ENCODE peak calls at places on chromosomes 4 and X, in four cellular contexts. J is stomach, W is brain microvascular endothelial cell, O is NCI-H345. D is an unnamed sample.

GRCh38 chr4:156968479-156968984 is 3.1 kb downstream of the PDGFC start:
- DNase-seq in J (peak; percentile 76), W (peak; percentile 83), O (peak; percentile 51), D (peak; percentile 85)

GRCh38 chrX:41322821-41323603 is 10.9 kb upstream of the DDX3X start:
- DNase-seq in J (no peak), O (no peak), W (no peak), D (no peak)

GRCh38 chr4:157655101-157655818 is 434.7 kb downstream of the GRIA2 start:
- DNase-seq in O (no peak), J (no peak), W (no peak), D (no peak)

GRCh38 chr4:41414380-41414779 is 123.6 kb upstream of the LIMCH1 start:
- DNase-seq in W (no peak), O (no peak), J (no peak), D (no peak)

GRCh38 chr4:25113915-25114904 is 46.0 kb downstream of the SEPSECS start:
- DNase-seq in J (no peak), O (no peak), W (peak; percentile 65), D (no peak)

GRCh38 chrX:132622130-132622529 is 133.3 kb upstream of the MBNL3 start:
- DNase-seq in W (peak; percentile 73), J (no peak), O (no peak), D (no peak)

GRCh38 chr4:139785356-139785755 is 119.7 kb downstream of the MGST2 start:
- DNase-seq in W (no peak), O (no peak), J (no peak), D (no peak)

GRCh38 chr4:67721770-67722597 is 21.0 kb upstream of the UBA6 start:
- DNase-seq in J (no peak), O (no peak), W (peak; percentile 53), D (no peak)

GRCh38 chrX:139738581-139738980 is 30.6 kb upstream of the MCF2 start:
- DNase-seq in W (no peak), J (no peak), O (peak; percentile 22), D (no peak)

GRCh38 chrX:74422576-74423288 is 1.4 kb downstream of the SLC16A2 start:
- DNase-seq in O (no peak), J (peak; percentile 59), W (peak; percentile 19), D (no peak)

GRCh38 chrX:25754399-25754798 is 383.7 kb upstream of the MAGEB18 start:
- DNase-seq in O (no peak), J (no peak), W (no peak), D (no peak)

GRCh38 chr4:145618210-145618911 is 824 bp upstream of the MMAA start:
- DNase-seq in J (no peak), W (no peak), O (no peak), D (peak; percentile 76)

GRCh38 chr4:69044247-69044646 is 52.0 kb upstream of the UGT2B7 start:
- DNase-seq in J (no peak), W (no peak), O (no peak), D (no peak)

GRCh38 chrX:14029039-14029424 is 660 bp downstream of the GEMIN8 start:
- DNase-seq in J (no peak), O (no peak), W (no peak), D (no peak)

GRCh38 chr4:155722816-155723499 is 35.9 kb upstream of the GUCY1B1 start:
- DNase-seq in J (no peak), W (peak; percentile 9), O (no peak), D (no peak)

GRCh38 chr4:89497517-89498308 is 190.1 kb upstream of the GPRIN3 start:
- DNase-seq in W (no peak), O (no peak), J (no peak), D (no peak)

GRCh38 chrX:119989905-119990408 is 46.4 kb upstream of the NKAP start:
- DNase-seq in W (no peak), O (peak; percentile 1), J (no peak), D (no peak)

GRCh38 chr4:1209821-1210220 is 37.4 kb upstream of the SPON2 start:
- DNase-seq in J (peak; percentile 52), O (no peak), W (no peak), D (no peak)

GRCh38 chr4:20356565-20356964 is 104.9 kb downstream of the SLIT2 start:
- DNase-seq in J (no peak), W (no peak), O (peak; percentile 53), D (no peak)

GRCh38 chr4:118270492-118270891 is 82.3 kb downstream of the PRSS12 start:
- DNase-seq in J (no peak), O (peak; percentile 42), W (no peak), D (peak; percentile 84)

GRCh38 chr4:37628977-37629609 is 57.1 kb downstream of the RELL1 start:
- DNase-seq in W (peak; percentile 69), J (peak; percentile 33), O (no peak), D (no peak)

GRCh38 chr4:168183717-168184571 is 91.6 kb downstream of the ANXA10 start:
- DNase-seq in O (peak; percentile 5), J (no peak), W (no peak), D (peak; percentile 75)

GRCh38 chrX:153494541-153495361 is at the start of gene BGN:
- DNase-seq in W (no peak), O (peak; percentile 30), J (no peak), D (no peak)

GRCh38 chr4:8171941-8172924 is 13.6 kb upstream of the ABLIM2 start:
- DNase-seq in W (no peak), J (no peak), O (no peak), D (no peak)

GRCh38 chrX:107227780-107228485 is 21.5 kb downstream of the DNAAF6 start:
- DNase-seq in O (no peak), W (no peak), J (no peak), D (peak; percentile 50)

GRCh38 chr4:99921174-99921573 is 25.2 kb downstream of the DNAJB14 start:
- DNase-seq in J (no peak), W (no peak), O (no peak), D (no peak)